ENCODE peak calls at places on chromosomes 5 and 9, in five cellular contexts. T is AG04450, S is stromal cell of bone marrow, G is NCI-H1105 treated with DMSO at 0.1 percent for 48 hours, W is NCI-H1092. Y is an unnamed sample.
A peak's percentile ranks its signal among the peaks of the same experiment; 100 is the strongest.

GRCh38 chr9:70097187-70097586 is 53.5 kb downstream of the MAMDC2 start:
- DNase-seq in T (no peak), S (no peak), G (no peak), W (no peak), Y (no peak)

GRCh38 chr9:109117856-109118801 is 1.6 kb downstream of the TMEM245 start:
- DNase-seq in T (no peak), S (peak; percentile 47), G (no peak), W (no peak), Y (no peak)

GRCh38 chr5:158054388-158055092 is 195.6 kb upstream of the CLINT1 start:
- DNase-seq in T (no peak), S (no peak), G (no peak), W (no peak), Y (no peak)

GRCh38 chr5:111227805-111228204 is 3.6 kb downstream of the CAMK4 start:
- DNase-seq in T (no peak), S (peak; percentile 57), G (peak; percentile 5), W (no peak), Y (peak; percentile 22)

GRCh38 chr5:36360311-36360710 is 58.6 kb upstream of the RANBP3L start:
- DNase-seq in T (no peak), S (no peak), G (no peak), W (no peak), Y (no peak)

GRCh38 chr9:113809192-113809482 is 67.0 kb upstream of the ZNF618 start:
- DNase-seq in T (no peak), S (no peak), G (no peak), W (no peak), Y (no peak)

GRCh38 chr9:33676746-33677505 is 118.4 kb upstream of the PRSS3 start:
- DNase-seq in T (no peak), S (peak; percentile 6), G (peak; percentile 61), W (peak; percentile 68), Y (no peak)

GRCh38 chr9:91915524-91916266 is 34.3 kb downstream of the ROR2 start:
- DNase-seq in T (no peak), S (no peak), G (no peak), W (no peak), Y (no peak)

GRCh38 chr9:16458696-16459420 is 411.6 kb downstream of the BNC2 start:
- DNase-seq in T (no peak), S (no peak), G (no peak), W (peak; percentile 83), Y (no peak)

GRCh38 chr5:158026248-158027031 is 167.5 kb upstream of the CLINT1 start:
- DNase-seq in T (no peak), S (peak; percentile 96), G (no peak), W (no peak), Y (peak; percentile 87)

GRCh38 chr5:145775411-145775810 is 59.7 kb downstream of the PRELID2 start:
- DNase-seq in T (no peak), S (no peak), G (no peak), W (no peak), Y (no peak)

GRCh38 chr5:14440598-14441401 is 140.8 kb upstream of the OTULINL start:
- DNase-seq in T (peak; percentile 89), S (peak; percentile 80), G (peak; percentile 39), W (peak; percentile 28), Y (peak; percentile 86)

GRCh38 chr5:168679515-168679920 is 100.3 kb upstream of the PANK3 start:
- DNase-seq in T (peak; percentile 52), S (peak; percentile 39), G (peak; percentile 35), W (peak; percentile 33), Y (no peak)

GRCh38 chr5:78589928-78590327 is 58.6 kb downstream of the LHFPL2 start:
- DNase-seq in T (no peak), S (no peak), G (no peak), W (no peak), Y (no peak)

GRCh38 chr5:130034872-130035271 is 130.6 kb downstream of the CHSY3 start:
- DNase-seq in T (peak; percentile 10), S (no peak), G (no peak), W (no peak), Y (no peak)

GRCh38 chr9:107243757-107244156 is 39.3 kb upstream of the RAD23B start:
- DNase-seq in T (no peak), S (no peak), G (no peak), W (no peak), Y (peak; percentile 64)

GRCh38 chr5:128202320-128202719 is 118.8 kb downstream of the SLC12A2 start:
- DNase-seq in T (no peak), S (no peak), G (no peak), W (no peak), Y (no peak)

GRCh38 chr5:174755103-174755502 is 30.7 kb downstream of the MSX2 start:
- DNase-seq in T (no peak), S (no peak), G (peak; percentile 26), W (no peak), Y (no peak)

GRCh38 chr9:79220246-79220645 is 351.5 kb upstream of the TLE4 start:
- DNase-seq in T (no peak), S (no peak), G (no peak), W (no peak), Y (no peak)

GRCh38 chr5:11191673-11192072 is 430.6 kb upstream of the DAP start:
- DNase-seq in T (no peak), S (no peak), G (no peak), W (no peak), Y (no peak)

GRCh38 chr5:137113161-137113560 is 386.0 kb downstream of the SPOCK1 start:
- DNase-seq in T (no peak), S (no peak), G (no peak), W (no peak), Y (no peak)

GRCh38 chr9:129381481-129381957 is 203.5 kb upstream of the IER5L start:
- DNase-seq in T (no peak), S (no peak), G (no peak), W (no peak), Y (no peak)

GRCh38 chr9:136623849-136624183 is 38.9 kb upstream of the EGFL7 start:
- DNase-seq in T (no peak), S (no peak), G (peak; percentile 75), W (no peak), Y (no peak)

GRCh38 chr5:173499471-173500212 is 116.8 kb downstream of the BOD1 start:
- DNase-seq in T (no peak), S (no peak), G (no peak), W (peak; percentile 6), Y (no peak)

GRCh38 chr9:34577635-34578240 is 11.8 kb downstream of the CNTFR start:
- DNase-seq in T (no peak), S (no peak), G (no peak), W (peak; percentile 45), Y (no peak)

GRCh38 chr9:21326526-21327139 is 8.6 kb downstream of the KLHL9 start:
- DNase-seq in T (no peak), S (no peak), G (peak; percentile 53), W (peak; percentile 48), Y (no peak)

GRCh38 chr9:36980148-36980974 is 53.7 kb downstream of the PAX5 start:
- DNase-seq in T (no peak), S (no peak), G (peak; percentile 16), W (peak; percentile 91), Y (no peak)

GRCh38 chr5:42894057-42894456 is 82.4 kb upstream of the SELENOP start:
- DNase-seq in T (no peak), S (no peak), G (no peak), W (no peak), Y (no peak)

GRCh38 chr5:33105521-33105941 is 335.2 kb upstream of the TARS1 start:
- DNase-seq in T (no peak), S (peak; percentile 87), G (no peak), W (no peak), Y (peak; percentile 76)

GRCh38 chr5:1860021-1860610 is 22.6 kb downstream of the IRX4 start:
- DNase-seq in T (no peak), S (no peak), G (no peak), W (no peak), Y (no peak)

GRCh38 chr9:136900988-136901515 is 14.7 kb downstream of the TRAF2 start:
- DNase-seq in T (no peak), S (no peak), G (no peak), W (no peak), Y (no peak)

GRCh38 chr9:98709968-98710965 is 1.5 kb upstream of the GABBR2 start:
- DNase-seq in T (peak; percentile 29), S (peak; percentile 25), G (no peak), W (no peak), Y (no peak)